ENCODE peak calls at places on chromosomes 16 and 17, in five cellular contexts. One of them, this sample, is unnamed.

GRCh38 chr16:67860589-67861398 is 12.1 kb upstream of the EDC4 start:
- DNase-seq in astrocyte: peak
- DNase-seq in neural progenitor cell: no peak
- DNase-seq in DND-41: no peak
- DNase-seq in PC-9: peak
- DNase-seq in this sample: no peak

GRCh38 chr16:89476379-89476778 is 14.0 kb downstream of the ANKRD11 start:
- DNase-seq in astrocyte: no peak
- DNase-seq in neural progenitor cell: no peak
- DNase-seq in DND-41: no peak
- DNase-seq in PC-9: peak
- DNase-seq in this sample: no peak

GRCh38 chr17:40461774-40462342 is 18.6 kb downstream of the IGFBP4 start:
- DNase-seq in astrocyte: no peak
- DNase-seq in neural progenitor cell: no peak
- DNase-seq in DND-41: no peak
- DNase-seq in PC-9: no peak
- DNase-seq in this sample: no peak

GRCh38 chr17:31357831-31358400 is 33.6 kb upstream of the RAB11FIP4 start:
- DNase-seq in astrocyte: no peak
- DNase-seq in neural progenitor cell: no peak
- DNase-seq in DND-41: no peak
- DNase-seq in PC-9: no peak
- DNase-seq in this sample: no peak

GRCh38 chr16:1707193-1707790 is 1.3 kb downstream of the MAPK8IP3 start:
- DNase-seq in astrocyte: peak
- DNase-seq in neural progenitor cell: peak
- DNase-seq in DND-41: no peak
- DNase-seq in PC-9: no peak
- DNase-seq in this sample: no peak

GRCh38 chr17:59547131-59547915 is 18.1 kb upstream of the DHX40 start:
- DNase-seq in astrocyte: no peak
- DNase-seq in neural progenitor cell: no peak
- DNase-seq in DND-41: no peak
- DNase-seq in PC-9: no peak
- DNase-seq in this sample: no peak

GRCh38 chr16:19192865-19193264 is 24.8 kb downstream of the SYT17 start:
- DNase-seq in astrocyte: no peak
- DNase-seq in neural progenitor cell: no peak
- DNase-seq in DND-41: no peak
- DNase-seq in PC-9: no peak
- DNase-seq in this sample: no peak

GRCh38 chr17:30224419-30224960 is 11.0 kb downstream of the SLC6A4 start:
- DNase-seq in astrocyte: no peak
- DNase-seq in neural progenitor cell: no peak
- DNase-seq in DND-41: no peak
- DNase-seq in PC-9: peak
- DNase-seq in this sample: no peak

GRCh38 chr17:74871329-74872076 is 1.3 kb downstream of the FDXR start:
- DNase-seq in astrocyte: no peak
- DNase-seq in neural progenitor cell: no peak
- DNase-seq in DND-41: no peak
- DNase-seq in PC-9: no peak
- DNase-seq in this sample: no peak

GRCh38 chr17:40329981-40330794 is 21.2 kb downstream of the RARA start:
- DNase-seq in astrocyte: no peak
- DNase-seq in neural progenitor cell: no peak
- DNase-seq in DND-41: no peak
- DNase-seq in PC-9: peak
- DNase-seq in this sample: no peak

GRCh38 chr17:15240617-15241016 is 24.5 kb downstream of the PMP22 start:
- DNase-seq in astrocyte: no peak
- DNase-seq in neural progenitor cell: no peak
- DNase-seq in DND-41: no peak
- DNase-seq in PC-9: no peak
- DNase-seq in this sample: no peak

GRCh38 chr17:72666519-72666874 is 426.0 kb downstream of the SLC39A11 start:
- DNase-seq in astrocyte: peak
- DNase-seq in neural progenitor cell: no peak
- DNase-seq in DND-41: no peak
- DNase-seq in PC-9: no peak
- DNase-seq in this sample: no peak

GRCh38 chr16:66007717-66008116 is 358.8 kb upstream of the CDH5 start:
- DNase-seq in astrocyte: peak
- DNase-seq in neural progenitor cell: peak
- DNase-seq in DND-41: no peak
- DNase-seq in PC-9: no peak
- DNase-seq in this sample: no peak

GRCh38 chr17:74453665-74454196 is 12.7 kb upstream of the CD300A start:
- DNase-seq in astrocyte: no peak
- DNase-seq in neural progenitor cell: peak
- DNase-seq in DND-41: no peak
- DNase-seq in PC-9: no peak
- DNase-seq in this sample: no peak

GRCh38 chr17:35486920-35487727 is 38.6 kb upstream of the SLFN13 start:
- DNase-seq in astrocyte: peak
- DNase-seq in neural progenitor cell: no peak
- DNase-seq in DND-41: no peak
- DNase-seq in PC-9: no peak
- DNase-seq in this sample: peak

GRCh38 chr16:27113341-27113841 is 46.7 kb downstream of the C16orf82 start:
- DNase-seq in astrocyte: no peak
- DNase-seq in neural progenitor cell: no peak
- DNase-seq in DND-41: no peak
- DNase-seq in PC-9: no peak
- DNase-seq in this sample: peak

GRCh38 chr17:79255471-79255870 is 180.8 kb downstream of the ENGASE start:
- DNase-seq in astrocyte: no peak
- DNase-seq in neural progenitor cell: no peak
- DNase-seq in DND-41: no peak
- DNase-seq in PC-9: no peak
- DNase-seq in this sample: no peak

GRCh38 chr17:73191443-73192218 is 1.2 kb upstream of the COG1 start:
- DNase-seq in astrocyte: peak
- DNase-seq in neural progenitor cell: peak
- DNase-seq in DND-41: peak
- DNase-seq in PC-9: peak
- DNase-seq in this sample: no peak

GRCh38 chr17:50373705-50374104 is 676 bp downstream of the EME1 start:
- DNase-seq in astrocyte: no peak
- DNase-seq in neural progenitor cell: no peak
- DNase-seq in DND-41: no peak
- DNase-seq in PC-9: no peak
- DNase-seq in this sample: no peak
- H2AFZ ChIP-seq in astrocyte: no peak
- H2AFZ ChIP-seq in neural progenitor cell: no peak
- H2AFZ ChIP-seq in DND-41: peak
- H2AFZ ChIP-seq in PC-9: no peak
- H2AFZ ChIP-seq in this sample: no peak

DNA sequence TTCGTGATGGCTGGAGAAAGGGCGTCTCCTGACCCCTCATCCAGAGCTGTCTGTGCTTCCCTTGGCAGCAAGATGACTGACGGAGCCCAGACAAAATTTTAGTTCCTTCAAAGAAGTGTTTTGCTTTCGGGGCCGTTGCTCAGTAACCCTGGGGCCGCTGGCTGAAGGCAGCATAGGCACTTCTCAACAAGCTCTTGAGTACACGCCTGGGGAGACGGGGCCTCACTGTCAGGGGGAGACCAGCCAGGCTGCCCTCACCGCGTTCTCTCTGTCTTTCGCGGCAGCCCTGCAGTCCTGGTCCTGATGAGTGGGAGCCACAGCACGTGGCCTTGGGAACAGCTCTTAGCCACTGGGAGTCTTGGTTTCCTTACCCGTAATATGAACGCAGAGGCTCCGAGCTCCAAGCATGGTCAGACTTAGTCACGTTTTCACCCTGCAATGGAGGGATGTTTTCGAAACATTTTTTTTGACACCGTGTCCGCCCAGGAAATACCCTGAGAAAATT is 86.0 kb downstream of the IRF8 start:
- DNase-seq in astrocyte: no peak
- DNase-seq in neural progenitor cell: no peak
- DNase-seq in DND-41: no peak
- DNase-seq in PC-9: no peak
- DNase-seq in this sample: no peak
- H3K4me2 ChIP-seq in astrocyte: no peak
- H3K4me2 ChIP-seq in neural progenitor cell: no peak
- H3K4me2 ChIP-seq in DND-41: no peak
- H3K4me2 ChIP-seq in PC-9: no peak
- H3K4me2 ChIP-seq in this sample: peak

GRCh38 chr16:53878216-53878615 is 174.3 kb downstream of the FTO start:
- DNase-seq in astrocyte: no peak
- DNase-seq in neural progenitor cell: no peak
- DNase-seq in DND-41: no peak
- DNase-seq in PC-9: no peak
- DNase-seq in this sample: no peak
- H2AFZ ChIP-seq in astrocyte: no peak
- H2AFZ ChIP-seq in neural progenitor cell: no peak
- H2AFZ ChIP-seq in DND-41: no peak
- H2AFZ ChIP-seq in PC-9: no peak
- H2AFZ ChIP-seq in this sample: no peak

GRCh38 chr17:81366648-81367047 is 28.6 kb upstream of the BAHCC1 start:
- DNase-seq in astrocyte: no peak
- DNase-seq in neural progenitor cell: no peak
- DNase-seq in DND-41: no peak
- DNase-seq in PC-9: no peak
- DNase-seq in this sample: no peak
- H3K4me2 ChIP-seq in astrocyte: no peak
- H3K4me2 ChIP-seq in neural progenitor cell: no peak
- H3K4me2 ChIP-seq in DND-41: no peak
- H3K4me2 ChIP-seq in PC-9: peak
- H3K4me2 ChIP-seq in this sample: no peak

DNA sequence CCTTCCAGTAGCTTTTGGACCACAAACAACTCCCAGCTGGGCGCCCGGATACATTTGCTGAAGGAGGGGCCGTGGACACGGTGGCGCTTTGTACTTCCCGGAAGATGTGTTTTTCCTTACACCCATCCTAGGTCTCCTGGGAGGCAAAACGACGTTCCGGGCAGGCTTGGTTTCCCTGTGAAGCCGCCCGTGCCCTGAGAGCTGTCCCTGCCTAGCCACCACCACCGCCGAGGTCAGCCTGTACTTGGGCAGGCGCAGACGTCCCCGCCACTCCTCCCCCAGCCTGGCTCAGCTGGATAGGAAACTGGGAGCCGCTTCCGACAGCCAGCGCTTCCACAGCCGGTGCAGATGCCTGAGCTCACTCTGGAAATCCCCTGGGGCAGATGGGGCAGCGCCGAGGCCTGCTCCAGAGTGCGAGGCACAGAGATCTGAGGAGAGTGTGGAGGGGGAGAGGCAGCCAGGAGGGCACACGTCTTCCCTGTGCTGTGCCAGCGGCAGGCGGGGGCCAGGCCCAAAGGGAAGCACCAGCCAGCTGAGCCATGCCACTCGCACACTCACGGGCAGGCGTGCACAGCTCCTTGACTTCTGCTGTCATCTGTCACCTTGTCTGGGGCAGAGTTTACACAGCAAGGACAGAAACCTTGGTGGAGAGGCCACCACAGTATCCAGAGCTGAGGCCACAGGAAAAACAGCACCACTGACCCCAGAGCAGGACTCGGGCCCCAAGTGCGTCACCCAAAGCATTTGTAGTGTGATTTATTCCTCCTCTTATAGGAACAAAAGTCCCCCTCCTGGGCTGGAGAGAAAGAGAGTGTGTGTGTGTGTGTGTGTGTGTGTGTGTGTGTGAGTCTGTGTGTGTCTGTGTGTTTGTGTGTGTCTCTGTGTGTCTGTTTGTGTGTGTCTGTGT is 3.0 kb downstream of the RHBDF2 start:
- DNase-seq in astrocyte: peak
- DNase-seq in neural progenitor cell: peak
- DNase-seq in DND-41: no peak
- DNase-seq in PC-9: no peak
- DNase-seq in this sample: no peak
- H2AFZ ChIP-seq in astrocyte: peak
- H2AFZ ChIP-seq in neural progenitor cell: no peak
- H2AFZ ChIP-seq in DND-41: no peak
- H2AFZ ChIP-seq in PC-9: no peak
- H2AFZ ChIP-seq in this sample: no peak

GRCh38 chr17:77529328-77529650 is 388.5 kb downstream of the SEC14L1 start:
- DNase-seq in astrocyte: no peak
- DNase-seq in neural progenitor cell: no peak
- DNase-seq in DND-41: no peak
- DNase-seq in PC-9: no peak
- DNase-seq in this sample: no peak
- H3K4me2 ChIP-seq in astrocyte: peak
- H3K4me2 ChIP-seq in neural progenitor cell: peak
- H3K4me2 ChIP-seq in DND-41: peak
- H3K4me2 ChIP-seq in PC-9: no peak
- H3K4me2 ChIP-seq in this sample: no peak

GRCh38 chr16:14069818-14070217 is 1.3 kb upstream of the MRTFB start:
- DNase-seq in astrocyte: no peak
- DNase-seq in neural progenitor cell: no peak
- DNase-seq in DND-41: no peak
- DNase-seq in PC-9: no peak
- DNase-seq in this sample: no peak
- H2AFZ ChIP-seq in astrocyte: no peak
- H2AFZ ChIP-seq in neural progenitor cell: no peak
- H2AFZ ChIP-seq in DND-41: peak
- H2AFZ ChIP-seq in PC-9: peak
- H2AFZ ChIP-seq in this sample: no peak

GRCh38 chr16:50747206-50747956 is 5.5 kb downstream of the CYLD start:
- DNase-seq in astrocyte: no peak
- DNase-seq in neural progenitor cell: no peak
- DNase-seq in DND-41: peak
- DNase-seq in PC-9: peak
- DNase-seq in this sample: peak
- H3K4me2 ChIP-seq in astrocyte: no peak
- H3K4me2 ChIP-seq in neural progenitor cell: no peak
- H3K4me2 ChIP-seq in DND-41: peak
- H3K4me2 ChIP-seq in PC-9: no peak
- H3K4me2 ChIP-seq in this sample: peak

This sample was measured in GM12878.